ENCODE peak calls at places on chromosomes 1 and 21, in eight cellular contexts. B, T, O, W, X, S, G and E are unnamed samples.

GRCh38 chr1:192401832-192402231 is 85.0 kb downstream of the RGS21 start:
- DNase-seq in B (no peak), O (no peak), W (no peak), X (peak), T (peak), S (peak), G (no peak), E (peak)

GRCh38 chr1:40776236-40777072 is 7.1 kb upstream of the KCNQ4 start:
- DNase-seq in G (no peak), O (no peak), X (no peak), T (no peak), B (no peak), W (no peak), S (no peak), E (no peak)

GRCh38 chr21:33477066-33477465 is 2.7 kb downstream of the TMEM50B start:
- DNase-seq in S (no peak), G (no peak), X (no peak), B (no peak), O (no peak), W (no peak), T (no peak), E (no peak)

GRCh38 chr1:100034465-100034864 is 64.7 kb downstream of the SLC35A3 start:
- DNase-seq in X (no peak), O (no peak), S (peak), W (peak), B (no peak), G (no peak), T (peak), E (peak)

GRCh38 chr1:14531519-14531918 is 67.0 kb upstream of the KAZN start:
- DNase-seq in G (no peak), X (no peak), T (no peak), O (no peak), B (no peak), W (no peak), S (no peak), E (no peak)

GRCh38 chr1:10778640-10779039 is 17.8 kb downstream of the CASZ1 start:
- DNase-seq in B (no peak), S (no peak), W (no peak), G (no peak), X (no peak), O (no peak), T (no peak), E (no peak)

GRCh38 chr1:159892944-159893343 is 7.0 kb downstream of the CFAP45 start:
- DNase-seq in G (no peak), W (no peak), B (no peak), S (no peak), T (no peak), O (no peak), X (no peak), E (no peak)

GRCh38 chr1:7581754-7582264 is 189.3 kb upstream of the VAMP3 start:
- DNase-seq in O (peak), T (peak), S (no peak), G (no peak), B (no peak), W (no peak), X (no peak), E (peak)

GRCh38 chr1:175520186-175520585 is 223.2 kb downstream of the TNR start:
- DNase-seq in G (no peak), T (peak), X (no peak), S (peak), W (no peak), O (no peak), B (no peak), E (no peak)

GRCh38 chr1:155241069-155241679 is 14.1 kb downstream of the ENTREP3 start:
- DNase-seq in T (peak), O (peak), G (no peak), B (peak), W (peak), S (peak), X (peak), E (peak)

GRCh38 chr1:151282883-151283725 is 1.0 kb downstream of the ZNF687 start:
- DNase-seq in S (peak), B (no peak), W (peak), X (no peak), T (peak), O (peak), G (no peak), E (no peak)

GRCh38 chr21:44891631-44892031 is 18.1 kb upstream of the PTTG1IP start:
- DNase-seq in B (no peak), T (no peak), O (no peak), G (no peak), X (no peak), S (no peak), W (no peak), E (no peak)

GRCh38 chr1:54304518-54304917 is 101.7 kb downstream of the SSBP3 start:
- DNase-seq in B (no peak), W (no peak), G (no peak), T (no peak), O (no peak), X (no peak), S (no peak), E (no peak)

GRCh38 chr1:229089586-229090208 is 181.2 kb upstream of the RAB4A start:
- DNase-seq in T (no peak), B (no peak), O (no peak), W (no peak), X (no peak), S (no peak), G (no peak), E (no peak)

GRCh38 chr21:33078907-33079582 is 9.1 kb downstream of the OLIG1 start:
- DNase-seq in W (peak), G (no peak), S (no peak), T (peak), X (peak), B (peak), O (no peak), E (peak)

GRCh38 chr1:202251424-202252256 is 58.0 kb downstream of the LGR6 start:
- DNase-seq in B (no peak), G (no peak), O (peak), T (no peak), W (no peak), X (no peak), S (no peak), E (no peak)

GRCh38 chr1:236489710-236490377 is 33.9 kb upstream of the LGALS8 start:
- DNase-seq in X (peak), G (no peak), W (peak), T (peak), S (peak), O (no peak), B (no peak), E (peak)

GRCh38 chr1:156591432-156592157 is at the start of gene NAXE:
- DNase-seq in X (no peak), W (peak), T (peak), B (peak), S (peak), O (peak), G (no peak), E (peak)

GRCh38 chr1:10161541-10162290 is 48.7 kb upstream of the KIF1B start:
- DNase-seq in W (no peak), S (peak), G (no peak), X (no peak), O (peak), B (no peak), T (no peak), E (no peak)

GRCh38 chr1:246319111-246319510 is 188.0 kb downstream of the SMYD3 start:
- DNase-seq in W (no peak), B (no peak), G (no peak), O (no peak), X (no peak), T (no peak), S (no peak), E (no peak)

GRCh38 chr1:55050283-55050682 is 10.9 kb downstream of the PCSK9 start:
- DNase-seq in T (peak), S (no peak), G (no peak), W (no peak), B (no peak), O (no peak), X (peak), E (peak)

GRCh38 chr1:220786057-220786336 is 716 bp upstream of the MTARC1 start:
- DNase-seq in T (no peak), X (no peak), S (peak), O (no peak), W (no peak), B (no peak), G (no peak), E (no peak)

GRCh38 chr1:238960071-238960470 is 426.3 kb upstream of the CHRM3 start:
- DNase-seq in W (no peak), B (no peak), T (peak), G (no peak), S (no peak), X (peak), O (no peak), E (peak)

GRCh38 chr1:60279798-60280197 is 206.2 kb upstream of the C1orf87 start:
- DNase-seq in S (no peak), T (peak), B (no peak), G (no peak), O (no peak), X (no peak), W (no peak), E (peak)

GRCh38 chr1:112296908-112297307 is 99.1 kb upstream of the CTTNBP2NL start:
- DNase-seq in O (no peak), T (peak), S (no peak), B (no peak), W (no peak), G (no peak), X (peak), E (no peak)

GRCh38 chr1:112297536-112297935 is 98.5 kb upstream of the CTTNBP2NL start:
- DNase-seq in B (no peak), X (no peak), W (no peak), G (no peak), S (no peak), T (peak), O (no peak), E (peak)

GRCh38 chr1:112304151-112304550 is 91.9 kb upstream of the CTTNBP2NL start:
- DNase-seq in X (no peak), G (no peak), T (no peak), S (no peak), B (no peak), W (no peak), O (no peak), E (no peak)

DNA sequence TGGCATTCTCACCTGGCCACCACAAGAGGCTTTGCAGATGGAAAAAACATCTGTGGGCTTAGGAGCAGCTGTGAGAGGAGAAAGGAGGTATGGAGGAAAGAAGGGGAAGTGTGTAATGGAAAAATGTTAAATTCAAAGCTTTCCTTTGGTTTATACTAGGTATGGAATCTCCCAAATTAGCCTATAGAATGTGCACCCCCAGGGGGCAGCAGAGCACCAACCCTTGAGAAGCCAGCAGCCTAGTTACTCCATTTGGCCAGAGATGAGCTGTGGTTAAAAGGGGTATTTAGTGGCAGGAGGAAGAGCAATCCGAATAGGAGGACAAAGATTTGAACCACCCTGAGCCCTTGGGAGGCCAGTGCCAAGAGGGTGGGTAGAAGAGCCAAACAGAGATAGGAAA is 97.5 kb upstream of the CTTNBP2NL start:
- DNase-seq in T (peak), X (peak), G (peak), S (peak), B (peak), W (peak), O (no peak), E (peak)
- TF ChIP-seq CTCF in T (peak), X (peak), G (peak), S (peak), B (peak), W (peak), O (no peak), E (peak)

GRCh38 chr21:20334585-20334984 is 663.6 kb upstream of the NCAM2 start:
- DNase-seq in W (no peak), X (no peak), S (no peak), T (no peak), B (no peak), O (no peak), G (no peak), E (no peak)

GRCh38 chr21:20330652-20331051 is 667.6 kb upstream of the NCAM2 start:
- DNase-seq in S (no peak), W (no peak), B (no peak), O (no peak), T (no peak), G (no peak), X (no peak), E (no peak)

DNA sequence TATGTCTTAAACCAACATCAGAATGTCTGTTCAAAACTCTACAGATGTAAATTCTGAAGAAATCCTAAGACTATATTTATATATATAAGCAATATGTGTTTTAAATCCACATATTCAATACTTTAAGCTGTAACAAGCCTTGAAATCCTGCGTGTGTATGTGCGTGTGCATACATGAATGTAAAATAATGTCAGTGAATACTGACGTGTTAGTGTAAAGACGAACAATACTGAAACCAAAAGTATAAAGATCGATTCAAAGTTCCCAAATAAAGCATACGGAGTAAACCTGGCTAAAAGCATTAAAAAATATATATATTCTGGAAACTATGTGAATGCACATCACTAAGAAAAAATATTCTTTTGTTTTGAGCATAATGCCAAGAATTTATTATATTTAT is 668.6 kb upstream of the NCAM2 start:
- DNase-seq in O (no peak), T (no peak), S (no peak), W (peak), X (no peak), B (no peak), G (no peak), E (no peak)
- H3K4me3 ChIP-seq in O (no peak), T (no peak), S (no peak), W (peak), X (no peak), B (no peak), G (no peak), E (no peak)

GRCh38 chr1:35556494-35557117 is 597 bp downstream of the KIAA0319L start:
- DNase-seq in O (no peak), B (peak), S (no peak), G (no peak), T (no peak), W (peak), X (no peak), E (no peak)
- TF ChIP-seq CTCF in O (no peak), B (no peak), S (no peak), G (no peak), T (no peak), W (no peak), X (no peak), E (no peak)

GRCh38 chr1:19074902-19075721 is 118.6 kb upstream of the IFFO2 start:
- DNase-seq in X (no peak), S (no peak), G (peak), T (no peak), B (no peak), O (no peak), W (no peak), E (no peak)
- H3K4me3 ChIP-seq in X (no peak), S (no peak), G (no peak), T (no peak), B (peak), O (no peak), W (no peak), E (no peak)

GRCh38 chr21:30842990-30843389 is 13.4 kb upstream of the KRTAP7-1 start:
- DNase-seq in B (no peak), X (no peak), G (no peak), T (no peak), O (no peak), S (no peak), W (peak), E (no peak)

GRCh38 chr21:30838536-30838935 is 9.0 kb upstream of the KRTAP7-1 start:
- DNase-seq in X (no peak), G (no peak), W (no peak), O (no peak), T (no peak), B (no peak), S (no peak), E (no peak)

GRCh38 chr21:30839304-30839703 is 9.7 kb upstream of the KRTAP7-1 start:
- DNase-seq in T (peak), W (peak), G (no peak), S (no peak), B (no peak), O (no peak), X (peak), E (peak)
- TF ChIP-seq CTCF in T (no peak), W (peak), G (peak), S (no peak), B (no peak), O (no peak), X (peak), E (peak)

DNA sequence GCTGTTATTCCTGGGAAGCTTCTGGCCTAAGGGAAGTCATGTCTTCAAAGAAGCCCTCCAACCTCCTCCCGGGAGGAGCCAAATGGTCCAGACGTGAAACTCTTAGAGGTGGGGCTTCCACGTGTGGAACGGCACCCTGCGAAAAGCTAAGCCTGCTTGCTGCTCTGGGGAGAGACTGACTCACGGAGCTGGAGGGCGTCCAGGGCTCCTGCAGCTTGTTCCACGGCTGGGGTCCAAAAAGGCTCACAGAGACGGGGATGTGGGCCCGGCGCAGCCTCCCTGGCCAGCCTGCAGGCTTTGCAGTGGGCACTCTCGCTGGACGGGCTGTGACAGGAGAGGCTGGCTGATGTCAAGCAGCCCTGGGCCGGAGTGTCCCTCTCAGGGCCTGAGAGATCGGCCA is 105.1 kb downstream of the COLGALT2 start:
- DNase-seq in X (peak), B (no peak), T (peak), W (no peak), G (no peak), O (peak), S (peak), E (peak)
- H3K4me3 ChIP-seq in X (no peak), B (no peak), T (no peak), W (no peak), G (no peak), O (peak), S (no peak), E (no peak)

DNA sequence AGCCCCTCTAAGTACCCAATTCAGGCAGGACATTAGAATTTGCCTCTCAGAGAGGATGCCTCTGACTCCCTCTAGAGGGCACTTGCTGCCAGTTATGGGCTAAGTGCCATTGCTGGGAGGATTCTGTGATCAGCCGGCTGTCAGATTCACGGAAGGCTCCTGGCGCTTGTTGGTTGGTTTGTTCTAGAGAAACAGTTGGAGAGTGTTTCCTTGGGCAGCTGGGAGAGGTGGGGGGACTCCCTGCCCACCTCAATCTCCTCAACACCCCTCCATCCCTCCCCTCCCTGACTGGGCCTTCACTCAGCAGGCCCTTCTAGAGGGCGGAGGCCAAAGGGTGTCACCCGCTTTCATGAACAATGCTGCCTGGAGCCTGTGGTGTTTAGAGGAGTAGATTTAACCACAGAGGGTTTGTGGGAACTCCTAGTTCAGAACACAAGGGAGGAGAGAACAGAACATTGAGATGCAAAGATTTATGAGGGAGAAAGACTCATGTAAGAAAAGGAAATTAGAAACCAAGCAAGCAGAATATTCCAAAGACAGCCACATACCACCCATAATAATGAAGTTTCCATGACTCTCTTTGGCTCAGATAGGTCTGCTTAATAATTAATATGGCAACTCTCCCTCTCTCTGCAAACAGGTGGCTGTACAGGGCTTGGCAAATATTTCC is 29.9 kb upstream of the ACP6 start:
- DNase-seq in O (no peak), G (no peak), X (peak), T (peak), W (peak), B (peak), S (peak), E (peak)
- TF ChIP-seq CTCF in O (peak), G (peak), X (peak), T (peak), W (peak), B (peak), S (peak), E (peak)

GRCh38 chr1:204680461-204680860 is 5.1 kb downstream of the LRRN2 start:
- DNase-seq in O (no peak), T (no peak), X (no peak), B (no peak), W (no peak), G (no peak), S (no peak), E (no peak)

GRCh38 chr1:204685236-204686006 is at the start of gene LRRN2:
- DNase-seq in O (peak), G (no peak), S (no peak), X (no peak), B (no peak), W (no peak), T (peak), E (no peak)

GRCh38 chr1:204684206-204684536 is 1.4 kb downstream of the LRRN2 start:
- DNase-seq in W (no peak), X (no peak), T (no peak), G (no peak), O (no peak), B (no peak), S (no peak), E (no peak)

GRCh38 chr1:204684551-204685235 is 845 bp downstream of the LRRN2 start:
- DNase-seq in W (no peak), X (no peak), G (no peak), B (no peak), S (no peak), O (peak), T (peak), E (no peak)

DNA sequence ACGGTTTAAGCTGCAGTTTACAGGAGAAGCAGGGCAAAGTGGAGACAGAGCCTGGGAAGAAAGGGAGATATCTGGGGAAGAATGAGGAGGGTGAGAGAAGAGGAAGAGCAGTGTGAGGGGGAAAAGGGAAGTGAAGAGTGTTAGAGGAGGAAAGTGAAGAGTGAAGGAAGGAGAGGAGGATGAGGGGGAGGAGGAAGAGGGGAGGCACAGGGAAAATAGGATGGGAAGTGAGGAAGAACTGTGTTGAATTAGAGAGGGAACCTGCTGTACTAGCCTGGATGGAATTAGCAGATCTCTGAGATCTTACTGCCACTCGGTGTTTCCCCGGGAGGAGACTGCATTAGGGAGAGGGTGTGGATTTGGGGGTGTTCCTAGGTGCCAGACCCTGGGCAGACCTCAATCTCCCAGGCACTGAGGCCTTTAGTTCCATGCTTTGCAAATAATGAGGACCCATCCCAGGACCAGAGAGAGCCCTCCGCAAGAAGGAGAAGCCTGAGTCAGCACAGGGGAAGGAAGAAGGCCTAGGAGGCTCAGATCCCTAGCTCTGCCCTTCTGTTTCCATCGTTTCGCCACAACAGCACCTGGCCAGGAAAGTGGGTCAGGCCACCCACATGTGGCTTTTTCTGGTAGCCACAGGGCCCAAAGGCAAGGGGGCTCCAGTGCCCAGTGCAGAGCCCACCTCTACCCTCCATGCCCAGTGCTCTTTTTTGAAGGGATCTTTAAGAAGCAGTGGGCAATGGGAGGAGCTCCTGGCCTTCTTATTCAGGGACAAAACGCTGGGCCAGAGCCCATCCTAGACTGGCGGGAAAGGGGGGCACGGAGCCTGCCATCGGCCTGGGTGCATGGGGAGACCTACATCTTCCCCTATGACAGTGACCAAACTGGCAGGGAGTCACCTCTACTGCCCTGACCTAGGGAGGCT is 2.0 kb downstream of the LRRN2 start:
- DNase-seq in T (no peak), O (peak), G (no peak), B (no peak), W (no peak), X (no peak), S (no peak), E (no peak)
- H3K4me3 ChIP-seq in T (no peak), O (peak), G (no peak), B (no peak), W (no peak), X (no peak), S (no peak), E (no peak)